ENCODE peak calls at places on chromosomes 7 and 10, in nine cellular contexts. G is body of pancreas, L is Peyer's patch, S is ovary, M is A549, V is esophagus muscularis mucosa, Z is stomach, H is transverse colon, K is uterus. J is an unnamed sample.

GRCh38 chr7:48084727-48085432 is 4.2 kb upstream of the UPP1 start:
- DNase-seq in G (peak; percentile 44), L (peak; percentile 88), S (peak; percentile 70), M (peak; percentile 94), V (no peak), Z (peak; percentile 60), H (peak; percentile 64), K (peak; percentile 86), J (peak; percentile 92)

GRCh38 chr7:105016083-105017075 is 2.4 kb downstream of the KMT2E start:
- DNase-seq in G (no peak), L (no peak), S (no peak), M (no peak), V (no peak), Z (no peak), H (no peak), K (no peak), J (no peak)

GRCh38 chr7:15313361-15313760 is 248.5 kb downstream of the AGMO start:
- DNase-seq in G (no peak), L (no peak), S (no peak), M (no peak), V (no peak), Z (no peak), H (no peak), K (no peak), J (no peak)

GRCh38 chr10:86940677-86941076 is 16.7 kb downstream of the MMRN2 start:
- DNase-seq in G (no peak), L (peak; percentile 42), S (no peak), M (no peak), V (no peak), Z (peak; percentile 20), H (no peak), K (no peak), J (no peak)

GRCh38 chr10:68074404-68074774 is 694 bp downstream of the HERC4 start:
- DNase-seq in G (no peak), L (no peak), S (no peak), M (no peak), V (no peak), Z (no peak), H (no peak), K (no peak), J (no peak)

GRCh38 chr7:153190452-153190851 is 430.9 kb downstream of the ACTR3B start:
- DNase-seq in G (peak; percentile 6), L (no peak), S (no peak), M (peak; percentile 45), V (no peak), Z (no peak), H (no peak), K (no peak), J (no peak)

GRCh38 chr7:7911339-7911738 is 57.3 kb upstream of the GLCCI1 start:
- DNase-seq in G (no peak), L (no peak), S (no peak), M (peak; percentile 54), V (no peak), Z (no peak), H (no peak), K (no peak), J (no peak)

GRCh38 chr7:130921391-130922180 is 187.6 kb upstream of the KLF14 start:
- DNase-seq in G (peak; percentile 51), L (peak; percentile 65), S (peak; percentile 68), M (no peak), V (peak; percentile 83), Z (peak; percentile 64), H (peak; percentile 61), K (no peak), J (peak; percentile 56)

GRCh38 chr7:134623193-134623592 is 23.5 kb upstream of the BPGM start:
- DNase-seq in G (no peak), L (no peak), S (no peak), M (no peak), V (no peak), Z (no peak), H (no peak), K (no peak), J (no peak)

GRCh38 chr10:19845963-19846362 is 29.7 kb downstream of the PLXDC2 start:
- DNase-seq in G (no peak), L (no peak), S (no peak), M (no peak), V (no peak), Z (no peak), H (no peak), K (no peak), J (no peak)

DNA sequence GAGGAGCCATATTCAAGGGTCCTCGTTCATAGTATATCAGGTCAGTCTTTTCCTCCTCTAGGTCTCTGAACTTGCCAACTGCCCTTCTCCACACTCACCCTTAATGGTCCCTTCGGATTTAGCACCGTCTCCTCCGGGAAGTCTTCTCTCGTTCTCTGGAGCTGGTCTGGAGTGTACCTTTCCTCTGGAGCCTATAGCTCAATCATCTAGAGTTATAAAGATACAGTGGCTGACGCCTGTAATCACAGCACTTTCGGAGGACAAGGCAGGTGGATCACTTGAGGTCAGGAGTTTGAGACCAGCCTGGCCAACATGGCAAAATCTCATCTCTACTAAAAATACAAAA is 4.4 kb upstream of the SCD start:
- DNase-seq in G (no peak), L (no peak), S (no peak), M (no peak), V (no peak), Z (no peak), H (no peak), K (no peak), J (no peak)
- H3K4me1 ChIP-seq in G (peaks cover 17% of the 10 kb centered on the region), L (no peaks in the 10 kb centered on the region), S (no peaks in the 10 kb centered on the region), M (peaks cover 44% of the 10 kb centered on the region), V (peaks cover 19% of the 10 kb centered on the region), Z (peaks cover 13% of the 10 kb centered on the region), H (peaks cover 10% of the 10 kb centered on the region), K (no peaks in the 10 kb centered on the region), J (peaks cover 11% of the 10 kb centered on the region)

GRCh38 chr10:14879801-14880193 is 1.1 kb downstream of the SUV39H2 start:
- DNase-seq in G (no peak), L (no peak), S (no peak), M (no peak), V (no peak), Z (no peak), H (no peak), K (no peak), J (no peak)

GRCh38 chr10:14879055-14879800 is 562 bp downstream of the SUV39H2 start:
- DNase-seq in G (peak; percentile 32), L (no peak), S (no peak), M (no peak), V (no peak), Z (no peak), H (peak; percentile 31), K (peak; percentile 29), J (no peak)

GRCh38 chr10:14876764-14877163 is 1.9 kb upstream of the SUV39H2 start:
- DNase-seq in G (no peak), L (no peak), S (no peak), M (no peak), V (no peak), Z (no peak), H (no peak), K (no peak), J (no peak)

GRCh38 chr10:14880201-14880600 is 1.5 kb downstream of the SUV39H2 start:
- DNase-seq in G (no peak), L (no peak), S (no peak), M (no peak), V (no peak), Z (no peak), H (no peak), K (no peak), J (no peak)

GRCh38 chr10:14878266-14879054 is at the start of gene SUV39H2:
- DNase-seq in G (peak; percentile 97), L (peak; percentile 97), S (peak; percentile 96), M (peak; percentile 95), V (peak; percentile 97), Z (peak; percentile 97), H (peak; percentile 97), K (peak; percentile 93), J (peak; percentile 95)
- TF ChIP-seq POLR2A in G (peak; percentile 86), L (peak; percentile 73), S (peak; percentile 57), M (peak; percentile 85), V (peak; percentile 71), Z (no peak), H (peak; percentile 78), K (peak; percentile 86), J (peak; percentile 55)

GRCh38 chr7:99129001-99129400 is 14.9 kb downstream of the SMURF1 start:
- DNase-seq in G (no peak), L (no peak), S (no peak), M (no peak), V (no peak), Z (no peak), H (no peak), K (no peak), J (no peak)

GRCh38 chr7:99126921-99127553 is 16.9 kb downstream of the SMURF1 start:
- DNase-seq in G (peak; percentile 32), L (no peak), S (no peak), M (no peak), V (no peak), Z (peak; percentile 37), H (no peak), K (no peak), J (peak; percentile 79)

GRCh38 chr7:99127636-99128035 is 16.3 kb downstream of the SMURF1 start:
- DNase-seq in G (no peak), L (no peak), S (no peak), M (no peak), V (no peak), Z (no peak), H (no peak), K (no peak), J (no peak)

GRCh38 chr7:99129536-99129935 is 14.4 kb downstream of the SMURF1 start:
- DNase-seq in G (no peak), L (no peak), S (no peak), M (no peak), V (no peak), Z (no peak), H (no peak), K (no peak), J (no peak)

DNA sequence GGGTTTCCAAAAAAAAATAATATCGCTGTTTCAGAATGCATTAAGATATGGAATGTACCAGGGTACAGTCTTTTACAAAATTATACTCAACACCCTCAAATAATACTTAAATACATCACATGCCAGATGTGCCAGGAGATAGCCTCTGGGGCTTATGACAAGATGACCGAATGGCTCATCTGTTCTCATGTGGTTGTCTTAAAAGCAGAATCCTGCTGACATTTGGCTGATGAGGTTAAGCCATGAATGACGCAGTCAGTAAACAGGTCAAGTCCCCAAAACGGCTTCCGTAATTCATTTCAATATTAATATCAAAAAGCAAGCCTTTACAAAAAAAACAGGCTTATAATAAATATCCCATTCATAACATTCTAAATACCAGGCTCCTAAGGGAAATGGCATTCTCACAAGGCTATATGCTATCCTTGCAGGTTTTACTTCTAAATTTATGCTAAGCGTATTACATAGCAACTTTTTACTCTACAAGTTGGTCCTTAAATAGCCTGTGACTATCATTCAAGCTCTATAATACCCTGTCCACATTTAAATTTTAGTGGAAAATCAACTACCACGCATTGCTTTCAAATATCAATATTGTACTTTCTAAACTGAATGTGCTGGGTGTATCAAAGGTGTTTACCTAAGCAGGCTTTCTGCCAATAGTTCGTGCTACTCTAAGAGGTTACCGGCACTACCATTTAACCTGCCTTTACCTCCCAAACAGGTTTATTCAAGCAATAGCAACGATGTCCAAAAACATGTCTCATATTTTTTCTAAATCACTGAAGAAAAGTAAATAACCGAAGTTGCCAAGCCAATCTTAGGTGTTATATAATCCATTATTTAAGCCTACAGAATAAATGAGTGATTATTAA is 15.6 kb downstream of the SMURF1 start:
- DNase-seq in G (peak; percentile 46), L (no peak), S (no peak), M (no peak), V (no peak), Z (no peak), H (no peak), K (no peak), J (no peak)
- H3K4me1 ChIP-seq in G (peaks cover 82% of the 10 kb centered on the region), L (no peaks in the 10 kb centered on the region), S (peaks cover 19% of the 10 kb centered on the region), M (peaks cover 62% of the 10 kb centered on the region), V (peaks cover 91% of the 10 kb centered on the region), Z (peaks cover 99% of the 10 kb centered on the region), H (peaks cover 42% of the 10 kb centered on the region), K (peaks cover 5% of the 10 kb centered on the region), J (peaks cover 28% of the 10 kb centered on the region)

GRCh38 chr7:5423272-5423843 is at the start of gene TNRC18:
- DNase-seq in G (no peak), L (peak; percentile 50), S (peak; percentile 78), M (no peak), V (no peak), Z (peak; percentile 34), H (peak; percentile 32), K (peak; percentile 58), J (peak; percentile 50)
- TF ChIP-seq POLR2A in G (peak; percentile 58), L (peak; percentile 12), S (peak; percentile 60), M (no peak), V (peak; percentile 69), Z (no peak), H (no peak), K (peak; percentile 50), J (no peak)